ENCODE peak calls at places on chromosomes 7 and 10, in five cellular contexts. One of them, this sample, is unnamed.

GRCh38 chr7:104967595-104967994 is 46.4 kb upstream of the KMT2E start:
- DNase-seq in skeletal muscle cell: no peak
- DNase-seq in testis: no peak
- DNase-seq in WERI-Rb-1: no peak
- DNase-seq in HS-5: no peak
- DNase-seq in this sample: peak

GRCh38 chr7:106421181-106421762 is 136.5 kb upstream of the NAMPT start:
- DNase-seq in skeletal muscle cell: peak
- DNase-seq in testis: peak
- DNase-seq in WERI-Rb-1: no peak
- DNase-seq in HS-5: peak
- DNase-seq in this sample: peak

GRCh38 chr10:64036996-64037666 is 515.9 kb downstream of the REEP3 start:
- DNase-seq in testis: no peak
- DNase-seq in skeletal muscle cell: no peak
- DNase-seq in WERI-Rb-1: no peak
- DNase-seq in HS-5: no peak
- DNase-seq in this sample: no peak

GRCh38 chr7:139950881-139951525 is 111.7 kb downstream of the PARP12 start:
- DNase-seq in skeletal muscle cell: no peak
- DNase-seq in testis: no peak
- DNase-seq in HS-5: no peak
- DNase-seq in WERI-Rb-1: no peak
- DNase-seq in this sample: no peak

GRCh38 chr10:72637398-72637857 is 11.5 kb upstream of the MICU1 start:
- DNase-seq in WERI-Rb-1: no peak
- DNase-seq in skeletal muscle cell: peak
- DNase-seq in testis: peak
- DNase-seq in HS-5: no peak
- DNase-seq in this sample: peak

GRCh38 chr7:7416031-7416968 is 119.4 kb downstream of the COL28A1 start:
- DNase-seq in WERI-Rb-1: peak
- DNase-seq in HS-5: no peak
- DNase-seq in testis: no peak
- DNase-seq in skeletal muscle cell: no peak
- DNase-seq in this sample: no peak

GRCh38 chr7:109121599-109122300 is 552.1 kb downstream of the DNAJB9 start:
- DNase-seq in testis: no peak
- DNase-seq in skeletal muscle cell: no peak
- DNase-seq in WERI-Rb-1: no peak
- DNase-seq in HS-5: no peak
- DNase-seq in this sample: no peak

GRCh38 chr7:118080947-118081346 is 103.0 kb upstream of the LSM8 start:
- DNase-seq in skeletal muscle cell: peak
- DNase-seq in testis: no peak
- DNase-seq in HS-5: peak
- DNase-seq in WERI-Rb-1: no peak
- DNase-seq in this sample: no peak

GRCh38 chr10:70540089-70540788 is 61.7 kb downstream of the PALD1 start:
- DNase-seq in skeletal muscle cell: no peak
- DNase-seq in WERI-Rb-1: peak
- DNase-seq in HS-5: no peak
- DNase-seq in testis: peak
- DNase-seq in this sample: no peak

GRCh38 chr7:136877990-136878389 is 9.5 kb downstream of the CHRM2 start:
- DNase-seq in testis: no peak
- DNase-seq in HS-5: no peak
- DNase-seq in WERI-Rb-1: no peak
- DNase-seq in skeletal muscle cell: no peak
- DNase-seq in this sample: no peak

GRCh38 chr7:139886206-139886605 is 57.1 kb downstream of the TBXAS1 start:
- DNase-seq in HS-5: no peak
- DNase-seq in skeletal muscle cell: no peak
- DNase-seq in testis: no peak
- DNase-seq in WERI-Rb-1: no peak
- DNase-seq in this sample: no peak

GRCh38 chr7:93914581-93915066 is 6.9 kb upstream of the GNG11 start:
- DNase-seq in WERI-Rb-1: no peak
- DNase-seq in HS-5: peak
- DNase-seq in skeletal muscle cell: no peak
- DNase-seq in testis: no peak
- DNase-seq in this sample: no peak

GRCh38 chr10:86311900-86312299 is 54.7 kb downstream of the GRID1 start:
- DNase-seq in HS-5: no peak
- DNase-seq in skeletal muscle cell: no peak
- DNase-seq in WERI-Rb-1: no peak
- DNase-seq in testis: no peak
- DNase-seq in this sample: no peak